ENCODE peak calls at places on chromosome 10, in five cellular contexts. G is RPMI8226; Z is activated CD4-positive, alpha-beta T cell treated with anti-CD3 and anti-CD28 coated beads for 1 hour; B is activated gamma-delta T cell treated with anti-CD3 and anti-CD28 coated beads, Interleukin-2, amount 50 U/mL, for 16 hours; C is skeletal muscle cell. T is an unnamed sample.

GRCh38 chr10:71790749-71791440 is 17.6 kb upstream of the VSIR start:
- DNase-seq in G (no peak), Z (no peak), B (no peak), C (no peak), T (no peak)

GRCh38 chr10:97714401-97715258 is 1.1 kb downstream of the MARVELD1 start:
- DNase-seq in G (peak), Z (no peak), B (no peak), C (peak), T (no peak)

GRCh38 chr10:85446852-85447251 is 919.7 kb downstream of the GRID1 start:
- DNase-seq in G (no peak), Z (no peak), B (no peak), C (no peak), T (no peak)

GRCh38 chr10:32190890-32191491 is 134.8 kb upstream of the KIF5B start:
- DNase-seq in G (peak), Z (no peak), B (no peak), C (no peak), T (no peak)

GRCh38 chr10:48442090-48442808 is 135.8 kb downstream of the MAPK8 start:
- DNase-seq in G (no peak), Z (no peak), B (no peak), C (no peak), T (no peak)

GRCh38 chr10:24603333-24603732 is 120.4 kb downstream of the ARHGAP21 start:
- DNase-seq in G (no peak), Z (no peak), B (no peak), C (no peak), T (no peak)

GRCh38 chr10:1652151-1652550 is 85.2 kb downstream of the ADARB2 start:
- DNase-seq in G (no peak), Z (no peak), B (no peak), C (no peak), T (no peak)

GRCh38 chr10:79298403-79299244 is 48.6 kb upstream of the PPIF start:
- DNase-seq in G (no peak), Z (no peak), B (no peak), C (peak), T (no peak)

GRCh38 chr10:101441539-101442455 is 87.8 kb downstream of the BTRC start:
- DNase-seq in G (peak), Z (no peak), B (no peak), C (peak), T (no peak)

GRCh38 chr10:70738425-70739121 is 46.6 kb downstream of the TBATA start:
- DNase-seq in G (no peak), Z (no peak), B (no peak), C (no peak), T (no peak)

GRCh38 chr10:90276894-90277447 is 575.6 kb downstream of the KIF20B start:
- DNase-seq in G (no peak), Z (no peak), B (no peak), C (peak), T (no peak)

GRCh38 chr10:36007369-36007768 is 365.3 kb upstream of the FZD8 start:
- DNase-seq in G (no peak), Z (no peak), B (no peak), C (no peak), T (no peak)

GRCh38 chr10:122782911-122783310 is 62.7 kb downstream of the CUZD1 start:
- DNase-seq in G (no peak), Z (no peak), B (no peak), C (no peak), T (no peak)

GRCh38 chr10:44939691-44940401 is 19.8 kb upstream of the RASSF4 start:
- DNase-seq in G (no peak), Z (no peak), B (no peak), C (no peak), T (no peak)

GRCh38 chr10:3709456-3709855 is 75.6 kb downstream of the KLF6 start:
- DNase-seq in G (no peak), Z (no peak), B (no peak), C (no peak), T (no peak)

GRCh38 chr10:130193493-130194193 is 57.5 kb downstream of the GLRX3 start:
- DNase-seq in G (no peak), Z (no peak), B (no peak), C (no peak), T (no peak)

GRCh38 chr10:14384096-14384730 is 53.5 kb upstream of the FRMD4A start:
- DNase-seq in G (no peak), Z (no peak), B (no peak), C (no peak), T (no peak)

T was measured in activated T-helper 9 cell treated with anti-CD3 and anti-CD28 coated beads, Interleukin-2, amount 50 U/mL, for 16 hours.